ENCODE peak calls at places on chromosomes 7 and 10, in eight cellular contexts. N is NB4; C is epithelial cell of esophagus; A is foreskin fibroblast; G is CD4-positive, alpha-beta T cell; X is neural progenitor cell; Y is H9; K is psoas muscle. O is an unnamed sample.
A peak's percentile ranks its signal among the peaks of the same experiment; 100 is the strongest.

GRCh38 chr7:27154901-27155815 is 1.3 kb downstream of the HOXA7 start:
- DNase-seq in N (peak; percentile 55), C (peak; percentile 68), A (no peak), G (no peak), X (no peak), Y (no peak), K (peak; percentile 52), O (no peak)

GRCh38 chr7:36131026-36131425 is 22.0 kb upstream of the EEPD1 start:
- DNase-seq in N (no peak), C (no peak), A (peak; percentile 54), G (no peak), X (no peak), Y (no peak), K (no peak), O (no peak)

GRCh38 chr10:101817542-101818118 is 614 bp downstream of the OGA start:
- DNase-seq in N (peak; percentile 87), C (peak; percentile 97), A (peak; percentile 98), G (no peak), X (peak; percentile 74), Y (peak; percentile 49), K (peak; percentile 96), O (peak; percentile 51)

GRCh38 chr7:134820295-134820694 is 40.9 kb downstream of the CALD1 start:
- DNase-seq in N (no peak), C (no peak), A (no peak), G (no peak), X (no peak), Y (no peak), K (no peak), O (no peak)

GRCh38 chr10:35165811-35166210 is 39.2 kb downstream of the CREM start:
- DNase-seq in N (no peak), C (no peak), A (no peak), G (no peak), X (no peak), Y (no peak), K (no peak), O (no peak)

GRCh38 chr10:29860159-29860558 is 199.2 kb downstream of the JCAD start:
- DNase-seq in N (peak; percentile 62), C (peak; percentile 24), A (peak; percentile 70), G (no peak), X (no peak), Y (no peak), K (no peak), O (no peak)

GRCh38 chr7:149000961-149001360 is 27.3 kb downstream of the PDIA4 start:
- DNase-seq in N (no peak), C (no peak), A (no peak), G (no peak), X (no peak), Y (no peak), K (no peak), O (no peak)

GRCh38 chr10:79446451-79447020 is 1.1 kb upstream of the ZCCHC24 start:
- DNase-seq in N (no peak), C (no peak), A (peak; percentile 71), G (peak; percentile 18), X (peak; percentile 81), Y (peak; percentile 67), K (peak; percentile 89), O (no peak)

GRCh38 chr7:5200561-5201235 is 10.7 kb downstream of the WIPI2 start:
- DNase-seq in N (no peak), C (no peak), A (no peak), G (no peak), X (no peak), Y (no peak), K (no peak), O (no peak)
- TF ChIP-seq CTCF in N (no peak), C (no peak), A (no peak), G (no peak), X (no peak), Y (peak; percentile 28), K (no peak), O (no peak)

GRCh38 chr7:3722396-3722846 is 421.4 kb downstream of the SDK1 start:
- DNase-seq in N (peak; percentile 18), C (no peak), A (peak; percentile 60), G (peak; percentile 3), X (peak; percentile 85), Y (peak; percentile 93), K (peak; percentile 57), O (no peak)
- TF ChIP-seq CTCF in N (peak; percentile 17), C (no peak), A (no peak), G (no peak), X (peak; percentile 61), Y (peak; percentile 76), K (no peak), O (no peak)

GRCh38 chr7:108000875-108001758 is 1.8 kb downstream of the LAMB1 start:
- DNase-seq in N (no peak), C (peak; percentile 62), A (peak; percentile 63), G (no peak), X (peak; percentile 77), Y (peak; percentile 85), K (peak; percentile 70), O (peak; percentile 55)
- TF ChIP-seq CTCF in N (no peak), C (no peak), A (peak; percentile 18), G (no peak), X (peak; percentile 41), Y (peak; percentile 53), K (no peak), O (no peak)

GRCh38 chr10:49283491-49283890 is 15.5 kb upstream of the C10orf71 start:
- DNase-seq in N (no peak), C (no peak), A (no peak), G (no peak), X (no peak), Y (no peak), K (peak; percentile 30), O (peak; percentile 21)
- TF ChIP-seq CTCF in N (no peak), C (no peak), A (no peak), G (no peak), X (no peak), Y (no peak), K (no peak), O (no peak)

DNA sequence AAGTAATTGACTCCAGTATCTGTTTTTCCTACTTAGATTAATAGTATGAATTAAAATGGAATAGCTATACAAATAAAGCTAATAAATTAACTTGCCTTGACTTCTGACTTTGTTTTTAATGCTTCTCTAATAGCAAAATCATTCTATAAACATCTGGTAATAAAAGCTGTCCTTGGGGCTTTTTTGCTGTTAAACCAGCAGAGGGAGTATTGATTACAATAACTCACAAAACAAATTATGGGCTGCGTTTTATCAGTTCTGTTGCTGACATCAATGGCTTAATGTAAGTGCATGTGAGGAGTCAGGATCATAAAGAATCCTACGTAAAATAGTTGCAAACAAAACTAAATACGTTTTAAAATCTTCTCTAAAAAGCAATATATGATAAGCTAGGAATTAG is 667.8 kb downstream of the PCDH15 start:
- DNase-seq in N (peak; percentile 2), C (peak; percentile 4), A (no peak), G (no peak), X (peak; percentile 7), Y (no peak), K (no peak), O (no peak)
- TF ChIP-seq CTCF in N (peak; percentile 32), C (peak; percentile 48), A (no peak), G (no peak), X (peak; percentile 55), Y (peak; percentile 67), K (no peak), O (peak; percentile 45)

O was measured in Caco-2.